ENCODE peak calls at places on chromosomes 6 and 20, in five cellular contexts. G, K, R, V and S are unnamed samples.
A peak's percentile ranks its signal among the peaks of the same experiment; 100 is the strongest.

GRCh38 chr20:22430746-22431168 is 153.6 kb downstream of the FOXA2 start:
- DNase-seq in V (no peak), K (no peak), G (no peak), R (no peak), S (no peak)

GRCh38 chr6:79040083-79040482 is 38.0 kb downstream of the PHIP start:
- DNase-seq in G (no peak), K (no peak), R (no peak), V (no peak), S (no peak)

GRCh38 chr6:168200571-168201134 is 118.9 kb downstream of the DACT2 start:
- DNase-seq in R (no peak), K (no peak), V (no peak), G (no peak), S (no peak)

GRCh38 chr6:78390066-78390465 is 477.3 kb upstream of the IRAK1BP1 start:
- DNase-seq in K (no peak), V (no peak), G (no peak), R (no peak), S (no peak)

GRCh38 chr6:2158596-2159271 is 86.7 kb downstream of the GMDS start:
- DNase-seq in K (no peak), V (peak; percentile 70), G (peak; percentile 25), R (no peak), S (peak; percentile 77)

GRCh38 chr20:8406394-8406793 is 274.3 kb downstream of the PLCB1 start:
- DNase-seq in V (no peak), R (no peak), G (no peak), K (no peak), S (no peak)

GRCh38 chr20:45963059-45964011 is 8.7 kb downstream of the ZNF335 start:
- DNase-seq in K (no peak), V (no peak), G (peak; percentile 76), R (peak; percentile 28), S (no peak)

GRCh38 chr6:47264775-47265184 is 44.9 kb downstream of the TNFRSF21 start:
- DNase-seq in G (no peak), R (no peak), K (no peak), V (no peak), S (no peak)

GRCh38 chr20:58722877-58723627 is 30.5 kb downstream of the NPEPL1 start:
- DNase-seq in R (no peak), G (no peak), K (no peak), V (no peak), S (no peak)

GRCh38 chr20:4813839-4814695 is 92.4 kb downstream of the PRND start:
- DNase-seq in G (peak; percentile 36), R (no peak), K (peak; percentile 56), V (no peak), S (peak; percentile 33)

GRCh38 chr20:25220021-25220730 is 24.7 kb downstream of the ENTPD6 start:
- DNase-seq in G (no peak), R (no peak), K (no peak), V (no peak), S (no peak)

GRCh38 chr6:109978174-109979032 is at the start of gene GPR6:
- DNase-seq in K (peak; percentile 32), G (peak; percentile 56), V (peak; percentile 64), R (peak; percentile 80), S (peak; percentile 52)

GRCh38 chr6:119148825-119149525 is 70.5 kb upstream of the FAM184A start:
- DNase-seq in G (no peak), V (no peak), K (no peak), R (no peak), S (no peak)

GRCh38 chr6:56833127-56833791 is 121.6 kb upstream of the BEND6 start:
- DNase-seq in K (no peak), R (no peak), G (no peak), V (no peak), S (no peak)

GRCh38 chr20:44701116-44701865 is 13.9 kb upstream of the CCN5 start:
- DNase-seq in R (peak; percentile 20), V (no peak), K (no peak), G (no peak), S (peak; percentile 47)

GRCh38 chr20:46349742-46350056 is 41.4 kb upstream of the CDH22 start:
- DNase-seq in G (no peak), V (no peak), K (no peak), R (peak; percentile 19), S (no peak)